ENCODE peak calls at places on chromosomes 2 and 18, in four cellular contexts. E is GM12878, V is WTC11, R is K562. W is an unnamed sample.

GRCh38 chr18:75475228-75475627 is 47.7 kb upstream of the SMIM21 start:
- DNase-seq in E (no peak), R (no peak), V (no peak), W (no peak)

GRCh38 chr18:10368456-10369453 is 85.7 kb upstream of the APCDD1 start:
- DNase-seq in V (no peak), E (no peak), R (no peak), W (no peak)

GRCh38 chr18:28995319-28995718 is 818.4 kb upstream of the CDH2 start:
- DNase-seq in V (no peak), E (no peak), R (no peak), W (peak)

GRCh38 chr2:11789243-11789642 is 42.8 kb downstream of the LPIN1 start:
- DNase-seq in E (no peak), R (no peak), V (no peak), W (no peak)

GRCh38 chr2:111173338-111173737 is 52.6 kb downstream of the BCL2L11 start:
- DNase-seq in E (no peak), V (no peak), R (no peak), W (no peak)

GRCh38 chr2:184646177-184646576 is 47.8 kb downstream of the ZNF804A start:
- DNase-seq in V (no peak), R (no peak), E (no peak), W (no peak)

GRCh38 chr2:101956465-101957030 is 35.2 kb upstream of the IL1R2 start:
- DNase-seq in R (no peak), E (no peak), V (no peak), W (no peak)

GRCh38 chr2:8239402-8240127 is 442.3 kb upstream of the ID2 start:
- DNase-seq in E (no peak), R (no peak), V (no peak), W (no peak)

GRCh38 chr2:217429981-217430500 is 570.2 kb upstream of the TNP1 start:
- DNase-seq in V (no peak), E (no peak), R (no peak), W (no peak)

GRCh38 chr18:45448871-45449270 is 166.4 kb upstream of the SLC14A2 start:
- DNase-seq in R (no peak), E (no peak), V (no peak), W (no peak)
- TF ChIP-seq USF1 in R (no peak), E (no peak), V (no peak), W (no peak)

DNA sequence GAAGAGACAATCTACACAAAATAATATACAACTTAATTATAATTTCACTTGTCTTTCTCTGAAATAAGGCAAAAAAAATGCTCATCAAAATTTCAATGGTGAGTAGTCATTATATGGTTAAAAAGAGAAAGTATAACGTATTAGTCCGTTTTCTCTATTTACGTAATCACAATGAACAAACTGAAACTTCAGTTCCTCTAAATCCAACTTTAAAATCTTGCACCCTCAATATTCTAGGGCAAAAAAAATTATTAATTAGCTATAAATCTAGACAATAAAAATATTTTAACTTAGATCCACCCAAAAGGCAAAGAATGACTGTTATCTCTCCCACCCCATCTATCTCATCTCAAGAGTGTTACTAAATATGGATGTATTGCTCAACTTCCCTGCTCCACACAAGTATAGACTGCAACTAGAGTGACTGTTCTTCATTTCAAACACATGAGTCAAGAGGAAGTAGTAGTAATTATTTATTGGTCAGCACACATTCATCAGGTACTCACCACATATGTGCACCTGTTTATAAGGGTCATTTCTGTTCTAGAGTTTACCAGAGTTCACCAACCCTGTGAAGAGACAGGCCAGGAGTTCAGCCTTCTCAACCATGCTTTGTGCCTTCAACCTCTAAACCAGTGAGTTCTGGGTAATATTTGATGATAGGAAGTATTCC is 36.4 kb downstream of the STK39 start:
- DNase-seq in V (no peak), E (no peak), R (no peak), W (no peak)
- TF ChIP-seq USF1 in V (no peak), E (no peak), R (no peak), W (no peak)

DNA sequence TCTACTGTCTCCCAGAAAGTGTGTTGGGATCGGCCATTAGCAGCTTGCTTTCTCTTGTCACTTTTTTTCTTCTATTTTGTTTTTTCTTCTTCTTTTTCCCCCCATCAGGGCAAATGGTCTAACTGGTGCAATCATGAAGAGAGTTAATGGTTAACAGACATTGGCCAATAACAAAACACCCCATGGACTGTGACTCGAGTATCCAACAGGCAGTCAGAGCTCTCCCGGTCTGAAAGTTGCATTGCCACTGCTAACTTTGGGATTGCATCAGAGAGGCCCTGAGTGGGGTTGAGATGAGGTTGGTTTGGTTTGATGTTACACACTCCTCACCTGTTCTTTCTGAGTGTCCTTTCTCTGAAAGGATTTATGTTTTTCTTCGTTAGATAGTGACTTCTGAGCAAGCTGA is 12.9 kb upstream of the SNORC start:
- DNase-seq in V (no peak), R (no peak), E (no peak), W (no peak)
- TF ChIP-seq USF1 in V (no peak), R (no peak), E (no peak), W (no peak)

GRCh38 chr2:36425771-36426340 is 70.3 kb downstream of the CRIM1 start:
- DNase-seq in V (no peak), R (no peak), E (no peak), W (no peak)
- TF ChIP-seq USF1 in V (no peak), R (no peak), E (no peak), W (no peak)

GRCh38 chr2:96842600-96842999 is 1.2 kb downstream of the ANKRD23 start:
- DNase-seq in V (no peak), R (no peak), E (no peak), W (no peak)
- TF ChIP-seq USF1 in V (no peak), R (no peak), E (no peak), W (no peak)

GRCh38 chr2:176147215-176147789 is 4.0 kb upstream of the HOXD4 start:
- DNase-seq in V (no peak), E (no peak), R (no peak), W (no peak)
- TF ChIP-seq USF1 in V (no peak), E (no peak), R (no peak), W (no peak)

W was measured in SK-N-SH.